ENCODE peak calls at places on chromosomes 5 and 9, in five cellular contexts. O, A, N, E and G are unnamed samples.

GRCh38 chr5:179415291-179416060 is 70.2 kb upstream of the ADAMTS2 start:
- DNase-seq in E (no peak), O (no peak), A (no peak), N (no peak), G (peak; percentile 59)

GRCh38 chr5:93311825-93312224 is 269.2 kb downstream of the NR2F1-AS1 start:
- DNase-seq in A (no peak), E (no peak), N (no peak), O (no peak), G (no peak)

GRCh38 chr5:172777381-172778222 is 6.6 kb upstream of the DUSP1 start:
- DNase-seq in N (no peak), E (peak; percentile 81), A (peak; percentile 93), O (peak; percentile 95), G (peak; percentile 92)

GRCh38 chr9:122307925-122308324 is 43.2 kb downstream of the MRRF start:
- DNase-seq in N (no peak), A (no peak), E (no peak), O (peak; percentile 28), G (no peak)

GRCh38 chr5:29262683-29263082 is 1930.8 kb upstream of the CDH6 start:
- DNase-seq in O (no peak), E (no peak), A (no peak), N (no peak), G (no peak)

GRCh38 chr9:103126494-103126893 is 131.4 kb downstream of the CYLC2 start:
- DNase-seq in O (no peak), N (no peak), A (no peak), E (no peak), G (no peak)

GRCh38 chr5:93246093-93246855 is 334.7 kb downstream of the NR2F1-AS1 start:
- DNase-seq in E (no peak), N (peak; percentile 49), O (no peak), A (no peak), G (no peak)

GRCh38 chr9:137277329-137278041 is at the start of gene TOR4A:
- DNase-seq in A (no peak), O (peak; percentile 98), N (peak; percentile 54), E (peak; percentile 95), G (no peak)

DNA sequence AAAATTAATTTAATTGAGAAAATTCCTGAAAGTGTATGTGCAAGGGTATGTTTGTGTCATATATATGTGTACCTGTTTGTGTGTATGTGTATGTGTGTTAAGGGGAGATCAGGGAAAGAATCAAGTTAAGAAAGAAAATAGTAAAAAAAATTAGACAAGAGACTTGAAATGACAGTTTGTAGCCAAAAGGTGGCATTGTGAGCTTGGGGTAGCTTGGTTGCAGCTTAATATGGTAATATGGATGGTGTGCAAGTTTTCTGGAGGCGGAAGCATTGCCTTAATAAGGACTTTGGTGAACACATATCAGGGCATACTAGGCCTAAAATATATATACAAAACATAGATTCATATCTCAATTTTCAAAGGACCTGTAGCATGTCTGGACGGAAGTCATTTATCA is 129.9 kb downstream of the INSYN2B start:
- DNase-seq in O (no peak), A (no peak), E (no peak), N (no peak), G (no peak)
- TF ChIP-seq CTCF in O (no peak), A (no peak), E (no peak), N (peak; percentile 34), G (peak; percentile 6)

DNA sequence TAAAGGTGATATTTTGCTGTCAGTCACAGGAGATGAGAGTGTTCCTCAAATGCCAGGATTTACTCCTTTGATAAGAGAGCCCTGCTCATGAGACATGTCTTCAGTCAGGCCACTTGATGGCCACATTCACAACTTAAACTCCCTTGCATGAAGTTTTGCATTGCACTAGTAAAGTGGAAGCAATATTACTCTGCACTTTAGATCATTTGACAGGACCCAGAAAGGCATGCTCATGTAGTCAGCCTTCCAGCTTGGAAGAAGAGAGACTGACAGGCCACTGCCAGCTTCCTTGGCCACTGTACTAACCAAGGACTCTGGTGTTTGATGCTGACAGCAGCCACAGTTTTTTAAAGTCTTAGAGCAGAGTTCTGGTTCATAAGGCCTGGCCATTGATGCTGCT is 42.6 kb downstream of the NPR3 start:
- DNase-seq in E (no peak), O (no peak), A (no peak), N (no peak), G (no peak)
- TF ChIP-seq CTCF in E (no peak), O (no peak), A (no peak), N (no peak), G (peak; percentile 44)

GRCh38 chr9:111152614-111153013 is 114.3 kb upstream of the LPAR1 start:
- DNase-seq in N (no peak), O (no peak), E (no peak), A (no peak), G (no peak)

GRCh38 chr9:111148390-111148993 is 110.2 kb upstream of the LPAR1 start:
- DNase-seq in A (peak; percentile 11), O (no peak), N (no peak), E (no peak), G (no peak)

GRCh38 chr9:111150241-111150640 is 112.0 kb upstream of the LPAR1 start:
- DNase-seq in A (no peak), O (no peak), N (no peak), E (no peak), G (no peak)

GRCh38 chr9:111147021-111147420 is 108.8 kb upstream of the LPAR1 start:
- DNase-seq in A (no peak), O (no peak), N (no peak), E (no peak), G (no peak)

GRCh38 chr9:111148994-111149759 is 110.9 kb upstream of the LPAR1 start:
- DNase-seq in N (no peak), A (no peak), E (no peak), O (no peak), G (no peak)
- TF ChIP-seq CTCF in N (peak; percentile 19), A (peak; percentile 38), E (peak; percentile 23), O (no peak), G (no peak)

GRCh38 chr5:176405656-176406435 is 10.5 kb downstream of the CLTB start:
- DNase-seq in N (no peak), A (no peak), O (no peak), E (no peak), G (no peak)
- TF ChIP-seq CTCF in N (no peak), A (no peak), O (no peak), E (peak; percentile 9), G (no peak)

GRCh38 chr5:148005788-148006520 is 57.8 kb upstream of the SPINK5 start:
- DNase-seq in N (no peak), O (no peak), E (no peak), A (no peak), G (no peak)
- TF ChIP-seq CTCF in N (no peak), O (no peak), E (peak; percentile 11), A (peak; percentile 12), G (peak; percentile 14)

GRCh38 chr9:130445268-130445983 is 665 bp downstream of the ASS1 start:
- DNase-seq in A (peak; percentile 72), O (peak; percentile 82), N (no peak), E (no peak), G (no peak)
- TF ChIP-seq CTCF in A (peak; percentile 31), O (peak; percentile 20), N (peak; percentile 5), E (no peak), G (no peak)

GRCh38 chr9:7186175-7186574 is 428.4 kb downstream of the KDM4C start:
- DNase-seq in N (no peak), A (peak; percentile 21), O (no peak), E (no peak), G (peak; percentile 25)
- TF ChIP-seq CTCF in N (peak; percentile 71), A (peak; percentile 59), O (no peak), E (peak; percentile 50), G (peak; percentile 58)

GRCh38 chr9:98708933-98709911 is at the start of gene GABBR2:
- DNase-seq in E (no peak), O (no peak), A (no peak), N (no peak), G (no peak)
- TF ChIP-seq CTCF in E (no peak), O (no peak), A (no peak), N (no peak), G (no peak)